ENCODE peak calls at places on chromosomes 5 and 9, in nine cellular contexts. One of them, this sample, is unnamed.

GRCh38 chr5:118435131-118435530 is 553.2 kb downstream of the DTWD2 start:
- DNase-seq in naive thymus-derived CD8-positive, alpha-beta T cell: no peak
- DNase-seq in psoas muscle: no peak
- DNase-seq in H9: no peak
- DNase-seq in stimulated activated CD4-positive, alpha-beta T cell treated with anti-CD3 and anti-CD28 coated beads, Interleukin-4, amount 100 ng/mL, for 24 hours: no peak
- DNase-seq in NCI-H2081: no peak
- DNase-seq in T-helper 1 cell: no peak
- DNase-seq in C1 segment of cervical spinal cord: no peak
- DNase-seq in Calu3: no peak
- DNase-seq in this sample: no peak

GRCh38 chr5:151923865-151924264 is 786 bp downstream of the GLRA1 start:
- DNase-seq in naive thymus-derived CD8-positive, alpha-beta T cell: no peak
- DNase-seq in psoas muscle: no peak
- DNase-seq in H9: peak
- DNase-seq in stimulated activated CD4-positive, alpha-beta T cell treated with anti-CD3 and anti-CD28 coated beads, Interleukin-4, amount 100 ng/mL, for 24 hours: no peak
- DNase-seq in NCI-H2081: peak
- DNase-seq in T-helper 1 cell: no peak
- DNase-seq in C1 segment of cervical spinal cord: no peak
- DNase-seq in Calu3: peak
- DNase-seq in this sample: peak

GRCh38 chr9:124005372-124005771 is 6.2 kb upstream of the LHX2 start:
- DNase-seq in naive thymus-derived CD8-positive, alpha-beta T cell: no peak
- DNase-seq in psoas muscle: no peak
- DNase-seq in H9: peak
- DNase-seq in stimulated activated CD4-positive, alpha-beta T cell treated with anti-CD3 and anti-CD28 coated beads, Interleukin-4, amount 100 ng/mL, for 24 hours: no peak
- DNase-seq in NCI-H2081: no peak
- DNase-seq in T-helper 1 cell: no peak
- DNase-seq in C1 segment of cervical spinal cord: no peak
- DNase-seq in Calu3: no peak
- DNase-seq in this sample: no peak

GRCh38 chr9:14221119-14221518 is 92.8 kb downstream of the NFIB start:
- DNase-seq in naive thymus-derived CD8-positive, alpha-beta T cell: no peak
- DNase-seq in psoas muscle: no peak
- DNase-seq in H9: no peak
- DNase-seq in stimulated activated CD4-positive, alpha-beta T cell treated with anti-CD3 and anti-CD28 coated beads, Interleukin-4, amount 100 ng/mL, for 24 hours: no peak
- DNase-seq in NCI-H2081: no peak
- DNase-seq in T-helper 1 cell: no peak
- DNase-seq in C1 segment of cervical spinal cord: no peak
- DNase-seq in Calu3: no peak
- DNase-seq in this sample: no peak

GRCh38 chr5:15933481-15934207 is 245.9 kb downstream of the MARCHF11 start:
- DNase-seq in naive thymus-derived CD8-positive, alpha-beta T cell: no peak
- DNase-seq in psoas muscle: no peak
- DNase-seq in H9: no peak
- DNase-seq in stimulated activated CD4-positive, alpha-beta T cell treated with anti-CD3 and anti-CD28 coated beads, Interleukin-4, amount 100 ng/mL, for 24 hours: no peak
- DNase-seq in NCI-H2081: no peak
- DNase-seq in T-helper 1 cell: no peak
- DNase-seq in C1 segment of cervical spinal cord: no peak
- DNase-seq in Calu3: no peak
- DNase-seq in this sample: no peak

GRCh38 chr5:173767580-173768266 is 120.4 kb upstream of the CPEB4 start:
- DNase-seq in naive thymus-derived CD8-positive, alpha-beta T cell: no peak
- DNase-seq in psoas muscle: peak
- DNase-seq in H9: no peak
- DNase-seq in stimulated activated CD4-positive, alpha-beta T cell treated with anti-CD3 and anti-CD28 coated beads, Interleukin-4, amount 100 ng/mL, for 24 hours: no peak
- DNase-seq in NCI-H2081: no peak
- DNase-seq in T-helper 1 cell: no peak
- DNase-seq in C1 segment of cervical spinal cord: no peak
- DNase-seq in Calu3: no peak
- DNase-seq in this sample: no peak

GRCh38 chr5:17282283-17283120 is 65.1 kb downstream of the BASP1 start:
- DNase-seq in naive thymus-derived CD8-positive, alpha-beta T cell: peak
- DNase-seq in psoas muscle: no peak
- DNase-seq in H9: peak
- DNase-seq in stimulated activated CD4-positive, alpha-beta T cell treated with anti-CD3 and anti-CD28 coated beads, Interleukin-4, amount 100 ng/mL, for 24 hours: no peak
- DNase-seq in NCI-H2081: no peak
- DNase-seq in T-helper 1 cell: no peak
- DNase-seq in C1 segment of cervical spinal cord: no peak
- DNase-seq in Calu3: no peak
- DNase-seq in this sample: no peak

GRCh38 chr9:653421-653820 is 188.1 kb upstream of the DMRT1 start:
- DNase-seq in naive thymus-derived CD8-positive, alpha-beta T cell: no peak
- DNase-seq in psoas muscle: no peak
- DNase-seq in H9: no peak
- DNase-seq in stimulated activated CD4-positive, alpha-beta T cell treated with anti-CD3 and anti-CD28 coated beads, Interleukin-4, amount 100 ng/mL, for 24 hours: no peak
- DNase-seq in NCI-H2081: no peak
- DNase-seq in T-helper 1 cell: no peak
- DNase-seq in C1 segment of cervical spinal cord: no peak
- DNase-seq in Calu3: no peak
- DNase-seq in this sample: no peak

This sample was measured in SW480.